ENCODE peak calls at places on chromosomes 7 and 10, in eight cellular contexts. U is stimulated activated CD4-positive, alpha-beta T cell treated with anti-CD3 and anti-CD28 coated beads, Interleukin-1b, Interleukin-23, amount 100 ng/mL, for 24 hours; A is NCI-H1092 treated with DMSO at 0.1 percent for 48 hours; V is endothelial cell; E is body of pancreas; M is MCF 10A; N is NCI-H2081 treated with DMSO at 0.1 percent for 48 hours; Q is pons. W is an unnamed sample.
A peak's percentile ranks its signal among the peaks of the same experiment; 100 is the strongest.

GRCh38 chr10:60461688-60462087 is 72.0 kb upstream of the ANK3 start:
- DNase-seq in U (no peak), A (no peak), V (no peak), E (peak; percentile 4), M (no peak), N (no peak), Q (peak; percentile 51), W (no peak)

GRCh38 chr10:70748801-70749573 is 36.2 kb downstream of the TBATA start:
- DNase-seq in U (no peak), A (no peak), V (no peak), E (no peak), M (no peak), N (no peak), Q (no peak), W (no peak)

GRCh38 chr7:12550956-12551355 is 19.6 kb upstream of the SCIN start:
- DNase-seq in U (no peak), A (no peak), V (no peak), E (no peak), M (no peak), N (no peak), Q (no peak), W (no peak)

GRCh38 chr10:7523656-7524055 is 112.8 kb upstream of the SFMBT2 start:
- DNase-seq in U (no peak), A (no peak), V (no peak), E (no peak), M (peak; percentile 8), N (no peak), Q (no peak), W (no peak)

GRCh38 chr7:80869821-80870751 is 48.8 kb downstream of the SEMA3C start:
- DNase-seq in U (no peak), A (no peak), V (no peak), E (no peak), M (no peak), N (no peak), Q (no peak), W (peak; percentile 36)

GRCh38 chr7:98418636-98419315 is 17.9 kb upstream of the BAIAP2L1 start:
- DNase-seq in U (peak; percentile 24), A (no peak), V (no peak), E (peak; percentile 92), M (peak; percentile 99), N (no peak), Q (no peak), W (peak; percentile 100)

GRCh38 chr7:25906760-25907159 is 245.2 kb upstream of the NFE2L3 start:
- DNase-seq in U (no peak), A (no peak), V (no peak), E (no peak), M (no peak), N (no peak), Q (no peak), W (no peak)

GRCh38 chr10:6385683-6386082 is 183.0 kb downstream of the PFKFB3 start:
- DNase-seq in U (no peak), A (no peak), V (no peak), E (no peak), M (peak; percentile 59), N (no peak), Q (no peak), W (no peak)

GRCh38 chr7:7221602-7222038 is 39.3 kb downstream of the C1GALT1 start:
- DNase-seq in U (no peak), A (no peak), V (no peak), E (no peak), M (peak; percentile 89), N (no peak), Q (no peak), W (no peak)

GRCh38 chr10:63738410-63738809 is 217.2 kb downstream of the REEP3 start:
- DNase-seq in U (no peak), A (no peak), V (no peak), E (no peak), M (peak; percentile 61), N (no peak), Q (no peak), W (peak; percentile 91)

GRCh38 chr10:58888957-58889356 is 287.5 kb upstream of the PHYHIPL start:
- DNase-seq in U (no peak), A (no peak), V (no peak), E (no peak), M (no peak), N (no peak), Q (no peak), W (no peak)

GRCh38 chr7:56174346-56175085 is 58.3 kb upstream of the NUPR2 start:
- DNase-seq in U (no peak), A (no peak), V (no peak), E (no peak), M (no peak), N (no peak), Q (no peak), W (no peak)

GRCh38 chr10:78170026-78170475 is 136.4 kb downstream of the RPS24 start:
- DNase-seq in U (no peak), A (no peak), V (no peak), E (no peak), M (no peak), N (no peak), Q (no peak), W (no peak)

GRCh38 chr7:74320645-74321178 is 31.5 kb downstream of the CLIP2 start:
- DNase-seq in U (no peak), A (no peak), V (no peak), E (no peak), M (no peak), N (no peak), Q (no peak), W (no peak)

GRCh38 chr10:81889181-81889769 is 14.3 kb downstream of the NRG3 start:
- DNase-seq in U (no peak), A (no peak), V (no peak), E (no peak), M (no peak), N (no peak), Q (no peak), W (no peak)

GRCh38 chr10:33286186-33286934 is 48.1 kb downstream of the NRP1 start:
- DNase-seq in U (no peak), A (no peak), V (no peak), E (no peak), M (no peak), N (no peak), Q (no peak), W (no peak)

GRCh38 chr7:99109108-99110051 is 34.5 kb downstream of the SMURF1 start:
- DNase-seq in U (no peak), A (no peak), V (no peak), E (no peak), M (no peak), N (no peak), Q (peak; percentile 94), W (peak; percentile 87)

W was measured in HepG2.